ENCODE peak calls at places on chromosome 7, in six cellular contexts. One of them, this sample, is unnamed.

GRCh38 chr7:44867073-44867990 is 18.0 kb downstream of the PURB start:
- DNase-seq in left lung: no peak
- DNase-seq in lower lobe of right lung: no peak
- DNase-seq in GM06990: no peak
- DNase-seq in progenitor cell of endocrine pancreas: no peak
- DNase-seq in breast epithelium: no peak
- DNase-seq in this sample: no peak

GRCh38 chr7:109259151-109259550 is 689.5 kb downstream of the DNAJB9 start:
- DNase-seq in progenitor cell of endocrine pancreas: no peak
- DNase-seq in GM06990: no peak
- DNase-seq in lower lobe of right lung: no peak
- DNase-seq in breast epithelium: no peak
- DNase-seq in left lung: no peak
- DNase-seq in this sample: no peak

GRCh38 chr7:32243891-32244290 is 173.7 kb upstream of the PDE1C start:
- DNase-seq in progenitor cell of endocrine pancreas: no peak
- DNase-seq in lower lobe of right lung: no peak
- DNase-seq in breast epithelium: no peak
- DNase-seq in left lung: no peak
- DNase-seq in GM06990: no peak
- DNase-seq in this sample: no peak

GRCh38 chr7:6651866-6652445 is 14.8 kb downstream of the ZNF316 start:
- DNase-seq in progenitor cell of endocrine pancreas: no peak
- DNase-seq in GM06990: no peak
- DNase-seq in lower lobe of right lung: no peak
- DNase-seq in breast epithelium: peak; percentile 50
- DNase-seq in left lung: peak; percentile 17
- DNase-seq in this sample: peak; percentile 36

GRCh38 chr7:36182854-36183604 is 30.0 kb downstream of the EEPD1 start:
- DNase-seq in progenitor cell of endocrine pancreas: no peak
- DNase-seq in left lung: no peak
- DNase-seq in lower lobe of right lung: no peak
- DNase-seq in breast epithelium: no peak
- DNase-seq in GM06990: no peak
- DNase-seq in this sample: no peak

GRCh38 chr7:106486331-106486730 is 174.6 kb downstream of the CCDC71L start:
- DNase-seq in breast epithelium: no peak
- DNase-seq in left lung: no peak
- DNase-seq in lower lobe of right lung: no peak
- DNase-seq in GM06990: no peak
- DNase-seq in progenitor cell of endocrine pancreas: no peak
- DNase-seq in this sample: no peak

GRCh38 chr7:70681847-70682350 is 450.0 kb upstream of the GALNT17 start:
- DNase-seq in progenitor cell of endocrine pancreas: no peak
- DNase-seq in left lung: no peak
- DNase-seq in breast epithelium: no peak
- DNase-seq in lower lobe of right lung: no peak
- DNase-seq in GM06990: no peak
- DNase-seq in this sample: no peak

GRCh38 chr7:44608916-44609648 is 2.7 kb downstream of the OGDH start:
- DNase-seq in left lung: no peak
- DNase-seq in progenitor cell of endocrine pancreas: no peak
- DNase-seq in GM06990: no peak
- DNase-seq in breast epithelium: no peak
- DNase-seq in lower lobe of right lung: no peak
- DNase-seq in this sample: no peak

GRCh38 chr7:13987395-13987794 is 2.1 kb downstream of the ETV1 start:
- DNase-seq in progenitor cell of endocrine pancreas: no peak
- DNase-seq in lower lobe of right lung: no peak
- DNase-seq in left lung: no peak
- DNase-seq in breast epithelium: no peak
- DNase-seq in GM06990: no peak
- DNase-seq in this sample: no peak

GRCh38 chr7:159024280-159024951 is 120.3 kb downstream of the VIPR2 start:
- DNase-seq in GM06990: no peak
- DNase-seq in left lung: no peak
- DNase-seq in progenitor cell of endocrine pancreas: no peak
- DNase-seq in lower lobe of right lung: no peak
- DNase-seq in breast epithelium: peak; percentile 43
- DNase-seq in this sample: no peak

GRCh38 chr7:140672382-140673062 is at the start of gene ADCK2:
- DNase-seq in GM06990: peak; percentile 73
- DNase-seq in lower lobe of right lung: peak; percentile 76
- DNase-seq in breast epithelium: no peak
- DNase-seq in progenitor cell of endocrine pancreas: no peak
- DNase-seq in left lung: peak; percentile 65
- DNase-seq in this sample: peak; percentile 3

GRCh38 chr7:100155553-100156317 is 2.8 kb downstream of the TRAPPC14 start:
- DNase-seq in left lung: no peak
- DNase-seq in progenitor cell of endocrine pancreas: no peak
- DNase-seq in lower lobe of right lung: no peak
- DNase-seq in breast epithelium: no peak
- DNase-seq in GM06990: no peak
- DNase-seq in this sample: no peak

GRCh38 chr7:34759477-34760125 is 101.6 kb downstream of the NPSR1 start:
- DNase-seq in left lung: no peak
- DNase-seq in progenitor cell of endocrine pancreas: no peak
- DNase-seq in lower lobe of right lung: no peak
- DNase-seq in breast epithelium: no peak
- DNase-seq in GM06990: no peak
- DNase-seq in this sample: no peak

GRCh38 chr7:156128496-156128895 is 316.2 kb upstream of the SHH start:
- DNase-seq in left lung: no peak
- DNase-seq in progenitor cell of endocrine pancreas: no peak
- DNase-seq in breast epithelium: no peak
- DNase-seq in lower lobe of right lung: no peak
- DNase-seq in GM06990: no peak
- DNase-seq in this sample: no peak

GRCh38 chr7:29442146-29442545 is 121.5 kb upstream of the PRR15 start:
- DNase-seq in lower lobe of right lung: no peak
- DNase-seq in left lung: no peak
- DNase-seq in progenitor cell of endocrine pancreas: no peak
- DNase-seq in breast epithelium: no peak
- DNase-seq in GM06990: no peak
- DNase-seq in this sample: no peak

GRCh38 chr7:46485481-46486065 is 564.5 kb upstream of the IGFBP3 start:
- DNase-seq in lower lobe of right lung: no peak
- DNase-seq in progenitor cell of endocrine pancreas: no peak
- DNase-seq in GM06990: no peak
- DNase-seq in breast epithelium: no peak
- DNase-seq in left lung: no peak
- DNase-seq in this sample: no peak

GRCh38 chr7:1027285-1028043 is 16.9 kb upstream of the GPR146 start:
- DNase-seq in lower lobe of right lung: no peak
- DNase-seq in left lung: no peak
- DNase-seq in breast epithelium: no peak
- DNase-seq in GM06990: no peak
- DNase-seq in progenitor cell of endocrine pancreas: no peak
- DNase-seq in this sample: no peak

GRCh38 chr7:87151002-87151505 is 1.2 kb upstream of the DMTF1 start:
- DNase-seq in progenitor cell of endocrine pancreas: no peak
- DNase-seq in breast epithelium: no peak
- DNase-seq in lower lobe of right lung: no peak
- DNase-seq in left lung: no peak
- DNase-seq in GM06990: no peak
- DNase-seq in this sample: no peak

GRCh38 chr7:101628522-101628921 is 574 bp downstream of the MYL10 start:
- DNase-seq in progenitor cell of endocrine pancreas: no peak
- DNase-seq in left lung: no peak
- DNase-seq in GM06990: no peak
- DNase-seq in breast epithelium: no peak
- DNase-seq in lower lobe of right lung: no peak
- DNase-seq in this sample: no peak

GRCh38 chr7:118245267-118246040 is 20.9 kb downstream of the ANKRD7 start:
- DNase-seq in breast epithelium: no peak
- DNase-seq in left lung: no peak
- DNase-seq in lower lobe of right lung: no peak
- DNase-seq in GM06990: peak; percentile 5
- DNase-seq in progenitor cell of endocrine pancreas: no peak
- DNase-seq in this sample: no peak

GRCh38 chr7:118252087-118252486 is 27.6 kb downstream of the ANKRD7 start:
- DNase-seq in left lung: no peak
- DNase-seq in breast epithelium: no peak
- DNase-seq in lower lobe of right lung: no peak
- DNase-seq in progenitor cell of endocrine pancreas: no peak
- DNase-seq in GM06990: no peak
- DNase-seq in this sample: no peak

DNA sequence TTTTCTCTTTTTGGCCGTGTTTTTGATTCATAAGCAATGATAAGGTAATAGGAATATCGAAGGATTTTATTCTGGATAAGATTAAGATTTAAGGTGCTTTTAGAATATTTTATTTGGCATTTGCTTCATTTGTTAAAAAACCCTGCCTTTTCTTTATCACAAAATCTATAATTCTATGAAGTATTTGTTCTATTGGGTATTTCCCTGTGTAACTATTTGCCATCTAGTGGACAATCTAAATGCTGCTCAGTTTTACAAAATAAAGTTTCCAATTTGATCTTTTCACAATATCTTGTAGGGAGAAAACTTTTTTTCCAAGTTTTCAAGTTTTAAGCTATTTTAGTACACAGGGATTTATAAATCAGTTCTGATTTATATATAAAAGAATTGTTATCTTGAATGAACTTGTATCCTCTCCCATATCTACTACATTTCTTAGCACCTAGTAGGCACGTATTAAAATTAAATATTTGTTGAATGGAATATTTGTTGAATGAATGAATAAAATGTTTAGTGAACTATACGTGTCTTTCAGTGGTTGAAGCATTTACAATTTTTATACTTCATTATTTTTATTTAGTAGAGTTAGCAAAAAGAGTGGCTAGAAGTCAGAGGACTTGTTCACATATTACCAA is 26.5 kb downstream of the ANKRD7 start:
- DNase-seq in breast epithelium: no peak
- DNase-seq in left lung: no peak
- DNase-seq in lower lobe of right lung: no peak
- DNase-seq in GM06990: no peak
- DNase-seq in progenitor cell of endocrine pancreas: no peak
- DNase-seq in this sample: no peak
- TF ChIP-seq CTCF in breast epithelium: no peak
- TF ChIP-seq CTCF in left lung: no peak
- TF ChIP-seq CTCF in lower lobe of right lung: no peak
- TF ChIP-seq CTCF in GM06990: peak; percentile 17
- TF ChIP-seq CTCF in progenitor cell of endocrine pancreas: peak; percentile 38
- TF ChIP-seq CTCF in this sample: no peak

GRCh38 chr7:98294798-98295382 is 13.4 kb downstream of the BRI3 start:
- DNase-seq in progenitor cell of endocrine pancreas: peak; percentile 60
- DNase-seq in left lung: no peak
- DNase-seq in GM06990: peak; percentile 56
- DNase-seq in lower lobe of right lung: peak; percentile 63
- DNase-seq in breast epithelium: peak; percentile 70
- DNase-seq in this sample: no peak
- TF ChIP-seq CTCF in progenitor cell of endocrine pancreas: peak; percentile 84
- TF ChIP-seq CTCF in left lung: peak; percentile 60
- TF ChIP-seq CTCF in GM06990: peak; percentile 83
- TF ChIP-seq CTCF in lower lobe of right lung: peak; percentile 60
- TF ChIP-seq CTCF in breast epithelium: peak; percentile 71
- TF ChIP-seq CTCF in this sample: peak; percentile 52

GRCh38 chr7:103445228-103446020 is 583 bp downstream of the SLC26A5 start:
- DNase-seq in lower lobe of right lung: no peak
- DNase-seq in progenitor cell of endocrine pancreas: no peak
- DNase-seq in GM06990: peak; percentile 11
- DNase-seq in breast epithelium: no peak
- DNase-seq in left lung: no peak
- DNase-seq in this sample: no peak

GRCh38 chr7:103446046-103446520 is at the start of gene SLC26A5:
- DNase-seq in breast epithelium: no peak
- DNase-seq in left lung: peak; percentile 36
- DNase-seq in GM06990: peak; percentile 14
- DNase-seq in lower lobe of right lung: peak; percentile 76
- DNase-seq in progenitor cell of endocrine pancreas: peak; percentile 31
- DNase-seq in this sample: no peak

DNA sequence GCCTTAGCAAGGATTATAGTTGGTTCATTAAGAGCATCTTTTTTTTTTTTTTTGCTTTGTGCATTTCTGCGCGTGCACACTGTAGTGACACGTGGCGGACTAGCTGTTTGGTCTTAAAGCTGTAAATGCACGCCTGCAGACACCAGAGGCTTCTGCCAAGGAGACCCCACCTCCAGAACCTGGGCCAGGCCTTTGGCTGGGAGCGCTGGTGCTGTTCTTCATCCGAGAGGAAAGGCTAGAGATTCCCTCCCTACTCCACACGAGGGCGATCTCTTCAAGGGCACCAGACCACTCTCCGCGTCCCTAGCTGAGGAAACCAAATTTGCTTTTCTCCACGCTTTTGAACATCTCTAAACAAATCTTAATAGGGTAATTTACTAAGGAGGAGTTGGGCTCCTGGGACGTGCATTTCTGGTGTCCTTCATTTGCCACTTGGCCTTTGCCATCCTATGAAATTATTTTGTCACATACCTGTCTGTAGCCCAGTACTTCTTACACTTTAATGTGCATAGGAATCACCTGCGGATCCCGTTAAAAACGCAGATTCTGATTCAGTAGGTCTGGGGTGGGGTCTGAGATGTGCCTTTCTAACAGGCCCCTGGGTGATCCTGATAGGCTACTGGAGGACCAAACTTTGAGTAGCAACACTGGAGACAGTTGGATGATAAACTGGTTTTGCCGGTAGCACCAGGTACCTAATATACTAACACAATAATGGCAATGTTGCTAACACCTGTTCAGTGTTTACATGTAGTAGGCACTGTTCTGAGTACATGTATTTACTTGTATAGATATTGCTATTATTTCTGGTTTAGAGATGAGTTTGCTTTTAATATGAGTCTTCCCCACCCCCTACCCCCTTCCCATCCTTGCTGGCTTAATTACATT is 1.3 kb upstream of the SLC26A5 start:
- DNase-seq in lower lobe of right lung: no peak
- DNase-seq in breast epithelium: no peak
- DNase-seq in progenitor cell of endocrine pancreas: peak; percentile 47
- DNase-seq in GM06990: peak; percentile 19
- DNase-seq in left lung: peak; percentile 36
- DNase-seq in this sample: no peak
- TF ChIP-seq CTCF in lower lobe of right lung: peak; percentile 50
- TF ChIP-seq CTCF in breast epithelium: peak; percentile 23
- TF ChIP-seq CTCF in progenitor cell of endocrine pancreas: peak; percentile 80
- TF ChIP-seq CTCF in GM06990: peak; percentile 77
- TF ChIP-seq CTCF in left lung: peak; percentile 29
- TF ChIP-seq CTCF in this sample: peak; percentile 33

GRCh38 chr7:134440476-134440875 is 18.4 kb downstream of the AKR1B1 start:
- DNase-seq in lower lobe of right lung: no peak
- DNase-seq in GM06990: no peak
- DNase-seq in breast epithelium: no peak
- DNase-seq in progenitor cell of endocrine pancreas: no peak
- DNase-seq in left lung: no peak
- DNase-seq in this sample: no peak

GRCh38 chr7:134443396-134444070 is 15.4 kb downstream of the AKR1B1 start:
- DNase-seq in left lung: no peak
- DNase-seq in GM06990: no peak
- DNase-seq in breast epithelium: no peak
- DNase-seq in progenitor cell of endocrine pancreas: no peak
- DNase-seq in lower lobe of right lung: no peak
- DNase-seq in this sample: no peak

GRCh38 chr7:134440067-134440466 is 18.8 kb downstream of the AKR1B1 start:
- DNase-seq in breast epithelium: no peak
- DNase-seq in progenitor cell of endocrine pancreas: no peak
- DNase-seq in GM06990: no peak
- DNase-seq in left lung: no peak
- DNase-seq in lower lobe of right lung: no peak
- DNase-seq in this sample: no peak

GRCh38 chr7:134442441-134443220 is 16.3 kb downstream of the AKR1B1 start:
- DNase-seq in left lung: no peak
- DNase-seq in breast epithelium: no peak
- DNase-seq in lower lobe of right lung: no peak
- DNase-seq in GM06990: no peak
- DNase-seq in progenitor cell of endocrine pancreas: no peak
- DNase-seq in this sample: no peak

GRCh38 chr7:134441264-134441663 is 17.6 kb downstream of the AKR1B1 start:
- DNase-seq in progenitor cell of endocrine pancreas: no peak
- DNase-seq in left lung: no peak
- DNase-seq in breast epithelium: no peak
- DNase-seq in lower lobe of right lung: no peak
- DNase-seq in GM06990: no peak
- DNase-seq in this sample: no peak
- TF ChIP-seq CTCF in progenitor cell of endocrine pancreas: no peak
- TF ChIP-seq CTCF in left lung: no peak
- TF ChIP-seq CTCF in breast epithelium: no peak
- TF ChIP-seq CTCF in lower lobe of right lung: no peak
- TF ChIP-seq CTCF in GM06990: no peak
- TF ChIP-seq CTCF in this sample: no peak